ENCODE peak calls at places on chromosomes 5 and 9, in six cellular contexts. E is PC-9; O is transverse colon; H is adrenal gland; A is naive thymus-derived CD4-positive, alpha-beta T cell; R is right atrium auricular region. I is an unnamed sample.

GRCh38 chr5:158832096-158832495 is 267.6 kb downstream of the EBF1 start:
- DNase-seq in E (no peak), O (no peak), H (no peak), A (no peak), R (no peak), I (no peak)

GRCh38 chr9:95336281-95336680 is 18.8 kb upstream of the FANCC start:
- DNase-seq in E (no peak), O (no peak), H (peak; percentile 33), A (peak; percentile 18), R (no peak), I (no peak)

GRCh38 chr5:140055152-140055551 is 12.1 kb upstream of the NRG2 start:
- DNase-seq in E (no peak), O (no peak), H (no peak), A (no peak), R (no peak), I (no peak)

GRCh38 chr5:58106754-58107410 is 353.0 kb downstream of the PLK2 start:
- DNase-seq in E (no peak), O (no peak), H (no peak), A (no peak), R (no peak), I (no peak)

GRCh38 chr5:55923177-55923872 is 71.4 kb downstream of the IL6ST start:
- DNase-seq in E (peak; percentile 29), O (no peak), H (no peak), A (no peak), R (peak; percentile 57), I (no peak)

GRCh38 chr5:58967597-58968281 is 384.9 kb downstream of the RAB3C start:
- DNase-seq in E (no peak), O (no peak), H (no peak), A (no peak), R (no peak), I (no peak)

GRCh38 chr9:136110082-136111061 is 8.3 kb downstream of the TMEM250 start:
- DNase-seq in E (no peak), O (no peak), H (no peak), A (no peak), R (no peak), I (no peak)

GRCh38 chr9:13529321-13530104 is 250.0 kb upstream of the MPDZ start:
- DNase-seq in E (no peak), O (no peak), H (no peak), A (no peak), R (no peak), I (peak; percentile 37)

GRCh38 chr5:36683821-36684434 is 77.5 kb downstream of the SLC1A3 start:
- DNase-seq in E (no peak), O (no peak), H (peak; percentile 38), A (no peak), R (peak; percentile 76), I (no peak)

GRCh38 chr9:133945977-133946753 is 46.0 kb downstream of the VAV2 start:
- DNase-seq in E (no peak), O (no peak), H (no peak), A (no peak), R (no peak), I (no peak)

GRCh38 chr9:4430492-4431261 is 59.6 kb upstream of the SLC1A1 start:
- DNase-seq in E (no peak), O (no peak), H (no peak), A (no peak), R (no peak), I (no peak)

GRCh38 chr9:89388868-89389177 is 70.5 kb downstream of the SECISBP2 start:
- DNase-seq in E (no peak), O (no peak), H (no peak), A (no peak), R (no peak), I (no peak)

GRCh38 chr9:89386797-89387196 is 68.5 kb downstream of the SECISBP2 start:
- DNase-seq in E (no peak), O (no peak), H (no peak), A (no peak), R (no peak), I (no peak)

GRCh38 chr9:89387197-89387849 is 69.0 kb downstream of the SECISBP2 start:
- DNase-seq in E (no peak), O (no peak), H (no peak), A (no peak), R (no peak), I (no peak)

GRCh38 chr9:89390068-89390555 is 71.8 kb downstream of the SECISBP2 start:
- DNase-seq in E (no peak), O (no peak), H (no peak), A (no peak), R (no peak), I (no peak)

GRCh38 chr9:89387970-89388867 is 69.9 kb downstream of the SECISBP2 start:
- DNase-seq in E (no peak), O (peak; percentile 37), H (peak; percentile 79), A (no peak), R (peak; percentile 78), I (no peak)
- H3K36me3 ChIP-seq in E (peaks cover 2% of the 10 kb centered on the region), O (peaks cover 3% of the 10 kb centered on the region), H (no peaks in the 10 kb centered on the region), A (peaks cover 84% of the 10 kb centered on the region), R (peaks cover 25% of the 10 kb centered on the region), I (peaks cover 21% of the 10 kb centered on the region)

GRCh38 chr5:1510151-1510561 is 13.6 kb downstream of the LPCAT1 start:
- DNase-seq in E (no peak), O (peak; percentile 3), H (peak; percentile 14), A (no peak), R (no peak), I (no peak)
- H3K36me3 ChIP-seq in E (peaks cover 6% of the 10 kb centered on the region), O (no peaks in the 10 kb centered on the region), H (no peaks in the 10 kb centered on the region), A (no peaks in the 10 kb centered on the region), R (peaks cover 13% of the 10 kb centered on the region), I (no peaks in the 10 kb centered on the region)

DNA sequence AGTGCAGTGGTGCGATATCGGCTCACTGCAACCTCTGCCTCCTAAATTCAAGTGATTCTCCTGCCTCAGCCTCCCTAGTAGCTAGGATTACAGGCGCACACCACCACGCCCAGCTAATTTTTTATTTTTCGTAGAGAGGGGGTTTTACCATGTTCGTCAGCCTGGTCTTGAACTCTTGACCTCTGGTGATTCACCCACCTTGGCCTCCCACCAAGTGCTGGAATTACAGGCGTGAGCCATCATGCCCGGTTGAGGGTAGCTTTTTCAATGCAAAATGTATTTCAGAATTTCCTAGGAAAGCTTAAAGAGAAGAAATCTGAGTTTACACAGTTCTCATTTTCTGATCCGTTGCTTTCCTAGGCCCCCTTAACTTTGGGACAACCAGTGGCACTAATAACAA is 15.7 kb downstream of the BDP1 start:
- DNase-seq in E (no peak), O (no peak), H (peak; percentile 85), A (no peak), R (no peak), I (no peak)
- H3K36me3 ChIP-seq in E (peaks cover 3% of the 10 kb centered on the region), O (peaks cover 52% of the 10 kb centered on the region), H (no peaks in the 10 kb centered on the region), A (peaks cover 7% of the 10 kb centered on the region), R (peaks cover 52% of the 10 kb centered on the region), I (peaks cover 87% of the 10 kb centered on the region)

DNA sequence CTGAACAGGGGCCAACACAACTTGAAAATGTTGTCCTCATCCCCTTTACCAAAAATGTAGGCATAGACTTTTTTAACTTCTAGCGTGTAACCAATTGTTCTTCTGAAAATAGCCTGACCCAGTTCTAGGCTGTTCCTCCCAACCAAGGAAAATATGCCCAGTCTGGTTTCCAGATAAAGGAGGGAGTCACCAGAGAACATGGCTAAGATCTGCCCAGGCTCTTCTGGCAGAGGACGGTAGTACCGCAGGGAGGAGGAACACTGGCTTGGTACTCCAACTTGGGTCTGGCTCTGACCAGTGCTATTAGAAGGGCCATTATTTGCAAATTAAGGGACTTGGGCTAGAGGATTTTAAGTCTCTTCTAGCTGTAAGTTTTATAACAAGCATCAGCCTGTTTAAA is 63.1 kb downstream of the GRAMD2B start:
- DNase-seq in E (no peak), O (no peak), H (no peak), A (no peak), R (no peak), I (no peak)
- H3K36me3 ChIP-seq in E (peaks cover 36% of the 10 kb centered on the region), O (peaks cover 43% of the 10 kb centered on the region), H (no peaks in the 10 kb centered on the region), A (peaks cover 9% of the 10 kb centered on the region), R (peaks cover 92% of the 10 kb centered on the region), I (peaks cover 11% of the 10 kb centered on the region)

GRCh38 chr5:9411142-9411541 is 134.7 kb downstream of the SEMA5A start:
- DNase-seq in E (no peak), O (no peak), H (no peak), A (no peak), R (no peak), I (no peak)
- H3K36me3 ChIP-seq in E (no peaks in the 10 kb centered on the region), O (no peaks in the 10 kb centered on the region), H (no peaks in the 10 kb centered on the region), A (no peaks in the 10 kb centered on the region), R (no peaks in the 10 kb centered on the region), I (no peaks in the 10 kb centered on the region)

GRCh38 chr9:121301881-121302286 is 33.9 kb downstream of the GSN start:
- DNase-seq in E (no peak), O (no peak), H (no peak), A (no peak), R (no peak), I (no peak)
- H3K36me3 ChIP-seq in E (no peaks in the 10 kb centered on the region), O (peaks cover 5% of the 10 kb centered on the region), H (no peaks in the 10 kb centered on the region), A (no peaks in the 10 kb centered on the region), R (peaks cover 52% of the 10 kb centered on the region), I (no peaks in the 10 kb centered on the region)

I was measured in SK-N-MC.